ENCODE peak calls at places on chromosomes 13 and 19, in four cellular contexts. Y, V, L and Z are unnamed samples.

GRCh38 chr13:75073791-75074190 is 408.2 kb downstream of the TBC1D4 start:
- DNase-seq in Y (no peak), V (no peak), L (no peak), Z (no peak)

GRCh38 chr19:48630289-48631036 is 6.7 kb downstream of the DBP start:
- DNase-seq in Y (peak), V (no peak), L (peak), Z (no peak)

GRCh38 chr19:49338023-49338677 is 2.9 kb downstream of the CD37 start:
- DNase-seq in Y (peak), V (no peak), L (no peak), Z (no peak)

GRCh38 chr13:110129539-110130186 is 177.3 kb downstream of the COL4A1 start:
- DNase-seq in Y (no peak), V (no peak), L (no peak), Z (no peak)

GRCh38 chr13:48318014-48318713 is 14.6 kb downstream of the RB1 start:
- DNase-seq in Y (no peak), V (no peak), L (no peak), Z (no peak)

GRCh38 chr13:24232474-24232873 is 72.0 kb downstream of the SPATA13 start:
- DNase-seq in Y (no peak), V (no peak), L (no peak), Z (no peak)

GRCh38 chr13:92188574-92188973 is 790.2 kb downstream of the GPC5 start:
- DNase-seq in Y (no peak), V (no peak), L (no peak), Z (no peak)

GRCh38 chr19:38394488-38394887 is 6.0 kb downstream of the SPRED3 start:
- DNase-seq in Y (no peak), V (no peak), L (no peak), Z (peak)

GRCh38 chr13:73417012-73417615 is 358.3 kb downstream of the KLF5 start:
- DNase-seq in Y (no peak), V (peak), L (no peak), Z (no peak)

GRCh38 chr13:20128459-20128927 is 32.4 kb downstream of the GJA3 start:
- DNase-seq in Y (peak), V (peak), L (no peak), Z (no peak)

GRCh38 chr19:13982773-13983172 is 23.3 kb downstream of the RFX1 start:
- DNase-seq in Y (no peak), V (no peak), L (no peak), Z (no peak)

GRCh38 chr13:30442854-30443379 is 20.6 kb downstream of the UBE2L5 start:
- DNase-seq in Y (no peak), V (no peak), L (no peak), Z (no peak)

GRCh38 chr19:51259348-51260245 is 8.7 kb downstream of the SIGLECL1 start:
- DNase-seq in Y (no peak), V (peak), L (no peak), Z (peak)

GRCh38 chr19:35545855-35546381 is 492 bp downstream of the TMEM147 start:
- DNase-seq in Y (peak), V (peak), L (no peak), Z (no peak)

GRCh38 chr13:34452831-34453230 is 489.2 kb upstream of the NBEA start:
- DNase-seq in Y (no peak), V (no peak), L (no peak), Z (no peak)

GRCh38 chr19:51018745-51019543 is 565 bp downstream of the KLK10 start:
- DNase-seq in Y (no peak), V (no peak), L (no peak), Z (peak)

GRCh38 chr19:22595918-22596341 is 38.2 kb upstream of the ZNF492 start:
- DNase-seq in Y (peak), V (no peak), L (no peak), Z (no peak)

GRCh38 chr19:6373813-6374108 is 1.2 kb downstream of the ALKBH7 start:
- DNase-seq in Y (no peak), V (no peak), L (no peak), Z (no peak)

GRCh38 chr19:38930776-38931761 is at the start of gene MRPS12:
- DNase-seq in Y (peak), V (peak), L (peak), Z (peak)

GRCh38 chr13:62033932-62034331 is 618.3 kb upstream of the PCDH20 start:
- DNase-seq in Y (no peak), V (no peak), L (no peak), Z (no peak)

GRCh38 chr13:44746690-44747089 is 170.6 kb upstream of the TSC22D1 start:
- DNase-seq in Y (no peak), V (no peak), L (no peak), Z (peak)

GRCh38 chr19:55373993-55374757 is 2.5 kb upstream of the TMEM190 start:
- DNase-seq in Y (no peak), V (no peak), L (peak), Z (peak)

GRCh38 chr19:17184381-17184841 is 30.7 kb upstream of the USE1 start:
- DNase-seq in Y (no peak), V (no peak), L (no peak), Z (no peak)

GRCh38 chr13:111968611-111969010 is 98.3 kb upstream of the SOX1 start:
- DNase-seq in Y (no peak), V (no peak), L (no peak), Z (no peak)

DNA sequence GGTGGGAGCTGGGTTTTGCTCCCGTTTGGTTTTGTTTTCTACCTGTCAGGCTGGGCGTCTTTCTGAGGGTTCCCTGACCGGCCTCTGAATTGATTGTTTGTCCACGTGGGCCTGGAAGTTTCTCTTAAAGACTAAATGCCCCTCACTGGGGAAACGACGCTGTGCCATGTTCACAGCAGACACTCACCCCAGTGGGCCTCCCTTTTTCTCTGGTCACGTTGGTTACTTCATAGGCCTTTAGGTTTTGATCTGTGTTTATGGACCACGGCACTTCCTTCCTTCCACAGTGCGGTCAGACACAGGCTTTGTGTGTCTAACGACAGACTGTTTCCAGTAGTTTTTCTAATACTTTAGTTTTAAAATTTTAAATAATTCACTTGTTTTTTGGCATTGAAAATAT is 20.1 kb upstream of the NDUFS7 start:
- DNase-seq in Y (peak), V (no peak), L (no peak), Z (no peak)
- H3K4me3 ChIP-seq in Y (no peak), V (no peak), L (no peak), Z (no peak)

GRCh38 chr19:32346901-32347300 is 1.5 kb downstream of the ZNF507 start:
- DNase-seq in Y (no peak), V (no peak), L (no peak), Z (no peak)

GRCh38 chr19:32343550-32344262 is 1.7 kb upstream of the ZNF507 start:
- DNase-seq in Y (no peak), V (peak), L (no peak), Z (peak)

GRCh38 chr19:32342695-32343094 is 2.7 kb upstream of the ZNF507 start:
- DNase-seq in Y (no peak), V (no peak), L (no peak), Z (no peak)

GRCh38 chr19:32349724-32350475 is 4.5 kb downstream of the ZNF507 start:
- DNase-seq in Y (no peak), V (peak), L (no peak), Z (no peak)

GRCh38 chr19:32345261-32346207 is at the start of gene ZNF507:
- DNase-seq in Y (peak), V (peak), L (peak), Z (peak)
- TF ChIP-seq CTCF in Y (peak), V (no peak), L (peak), Z (no peak)

GRCh38 chr19:45103625-45104319 is 10.8 kb downstream of the PPP1R37 start:
- DNase-seq in Y (no peak), V (no peak), L (no peak), Z (no peak)
- H3K4me3 ChIP-seq in Y (no peak), V (no peak), L (no peak), Z (no peak)

DNA sequence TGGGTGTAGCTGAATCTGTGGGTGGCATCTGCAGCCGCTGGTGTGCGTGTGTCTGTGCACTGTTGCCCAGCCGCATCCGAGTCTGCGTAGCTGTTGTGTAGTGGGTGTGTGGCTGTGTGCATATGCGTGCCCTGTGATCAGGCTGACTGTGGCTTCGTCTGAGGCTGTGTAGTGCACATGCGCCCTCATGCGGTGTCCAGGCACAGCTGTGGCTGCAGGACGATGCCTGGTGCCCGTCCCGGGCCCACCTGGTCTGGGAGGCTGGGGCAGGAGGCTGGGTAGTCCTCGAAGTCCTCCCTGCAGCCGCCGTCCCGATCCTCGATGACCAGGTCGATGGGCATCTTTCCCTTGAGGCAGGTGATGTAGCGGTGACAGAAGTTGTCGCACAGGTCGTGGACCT is 4.9 kb downstream of the MEIS3 start:
- DNase-seq in Y (no peak), V (peak), L (no peak), Z (no peak)
- TF ChIP-seq CTCF in Y (peak), V (peak), L (peak), Z (peak)